ENCODE peak calls at places on chromosome 1, in five cellular contexts. S is NCI-H345, Y is NT2/D1, W is A549, V is dorsolateral prefrontal cortex. H is an unnamed sample.

GRCh38 chr1:10862743-10863335 is 66.4 kb upstream of the CASZ1 start:
- DNase-seq in V (no peak), W (no peak), Y (no peak), S (no peak), H (no peak)

GRCh38 chr1:33972676-33973395 is 109.0 kb downstream of the HMGB4 start:
- DNase-seq in S (no peak), Y (no peak), W (no peak), V (peak; percentile 88), H (no peak)

GRCh38 chr1:25556791-25557476 is 13.5 kb downstream of the LDLRAP1 start:
- DNase-seq in Y (no peak), V (no peak), W (peak; percentile 14), S (no peak), H (no peak)

GRCh38 chr1:23566304-23566703 is 7.0 kb upstream of the ID3 start:
- DNase-seq in Y (no peak), V (no peak), W (no peak), S (no peak), H (peak; percentile 50)

GRCh38 chr1:48356901-48357300 is 115.1 kb downstream of the SPATA6 start:
- DNase-seq in W (no peak), S (no peak), V (no peak), Y (no peak), H (no peak)

GRCh38 chr1:235938714-235939487 is 72.2 kb upstream of the LYST start:
- DNase-seq in V (no peak), W (no peak), S (no peak), Y (no peak), H (no peak)

GRCh38 chr1:59186656-59187055 is 110.2 kb upstream of the FGGY start:
- DNase-seq in V (no peak), S (no peak), W (no peak), Y (peak; percentile 16), H (no peak)

GRCh38 chr1:46171872-46172271 is 3.0 kb upstream of the TSPAN1 start:
- DNase-seq in Y (no peak), V (no peak), W (no peak), S (no peak), H (no peak)

GRCh38 chr1:243598433-243598832 is 251.6 kb downstream of the AKT3 start:
- DNase-seq in S (no peak), W (peak; percentile 39), V (no peak), Y (no peak), H (no peak)